ENCODE peak calls at places on chromosomes 13 and 19, in four cellular contexts. Q, R, D and S are unnamed samples.

GRCh38 chr13:33742321-33742720 is 75.6 kb upstream of the RFC3 start:
- DNase-seq in Q (no peak), R (no peak), D (no peak), S (no peak)

GRCh38 chr19:46821512-46822359 is 28.9 kb downstream of the AP2S1 start:
- DNase-seq in Q (peak), R (no peak), D (peak), S (no peak)

GRCh38 chr13:23159205-23159586 is 21.6 kb upstream of the SGCG start:
- DNase-seq in Q (no peak), R (no peak), D (peak), S (peak)

GRCh38 chr13:105167385-105167784 is 1368.1 kb downstream of the EFNB2 start:
- DNase-seq in Q (no peak), R (no peak), D (no peak), S (no peak)

GRCh38 chr13:46134961-46135522 is 30.2 kb upstream of the CPB2 start:
- DNase-seq in Q (no peak), R (peak), D (peak), S (no peak)

GRCh38 chr19:18194554-18195238 is 1.7 kb downstream of the MPV17L2 start:
- DNase-seq in Q (no peak), R (no peak), D (no peak), S (peak)

GRCh38 chr19:10602330-10603083 is 15.4 kb upstream of the AP1M2 start:
- DNase-seq in Q (peak), R (peak), D (peak), S (peak)

GRCh38 chr19:7509625-7510024 is 6.3 kb upstream of the ZNF358 start:
- DNase-seq in Q (peak), R (no peak), D (no peak), S (no peak)

GRCh38 chr13:109275848-109276247 is 510.5 kb downstream of the IRS2 start:
- DNase-seq in Q (no peak), R (peak), D (peak), S (no peak)

GRCh38 chr13:87999791-88000190 is 328.6 kb downstream of the SLITRK5 start:
- DNase-seq in Q (no peak), R (no peak), D (no peak), S (no peak)

GRCh38 chr13:29810145-29810742 is 40.2 kb downstream of the UBL3 start:
- DNase-seq in Q (no peak), R (no peak), D (no peak), S (no peak)

GRCh38 chr13:82294226-82294625 is 1588.0 kb downstream of the SLITRK1 start:
- DNase-seq in Q (no peak), R (no peak), D (no peak), S (no peak)

GRCh38 chr13:87656311-87656710 is 14.9 kb upstream of the SLITRK5 start:
- DNase-seq in Q (no peak), R (no peak), D (no peak), S (no peak)

GRCh38 chr13:19606152-19606551 is 27.3 kb upstream of the MPHOSPH8 start:
- DNase-seq in Q (no peak), R (peak), D (no peak), S (no peak)

GRCh38 chr19:32877977-32878745 is 8.6 kb upstream of the SLC7A9 start:
- DNase-seq in Q (no peak), R (no peak), D (no peak), S (no peak)

GRCh38 chr19:17049711-17050280 is 23.2 kb upstream of the CPAMD8 start:
- DNase-seq in Q (no peak), R (peak), D (no peak), S (peak)

GRCh38 chr13:64782459-64782858 is 2447.7 kb downstream of the PCDH9 start:
- DNase-seq in Q (no peak), R (peak), D (no peak), S (no peak)

GRCh38 chr13:103250071-103250470 is 183.9 kb upstream of the SLC10A2 start:
- DNase-seq in Q (no peak), R (no peak), D (no peak), S (no peak)

GRCh38 chr13:79483302-79483701 is 2.3 kb downstream of the NDFIP2 start:
- DNase-seq in Q (no peak), R (peak), D (no peak), S (no peak)

GRCh38 chr19:39166571-39167391 is 30.0 kb upstream of the NCCRP1 start:
- DNase-seq in Q (no peak), R (peak), D (peak), S (no peak)

GRCh38 chr19:18074192-18074591 is 12.5 kb downstream of the IL12RB1 start:
- DNase-seq in Q (no peak), R (no peak), D (no peak), S (no peak)

GRCh38 chr19:43499042-43499441 is 5.5 kb downstream of the PHLDB3 start:
- DNase-seq in Q (no peak), R (no peak), D (peak), S (no peak)

GRCh38 chr13:105441406-105441805 is 1094.1 kb downstream of the EFNB2 start:
- DNase-seq in Q (no peak), R (peak), D (no peak), S (peak)

GRCh38 chr19:1254081-1254527 is 5.7 kb downstream of the MIDN start:
- DNase-seq in Q (no peak), R (no peak), D (no peak), S (no peak)

GRCh38 chr13:110495376-110495775 is 66.1 kb downstream of the RAB20 start:
- DNase-seq in Q (no peak), R (no peak), D (no peak), S (no peak)

GRCh38 chr19:50414850-50415660 is 3.7 kb upstream of the SPIB start:
- DNase-seq in Q (peak), R (peak), D (peak), S (peak)

GRCh38 chr13:81990652-81991051 is 1649.7 kb upstream of the SPRY2 start:
- DNase-seq in Q (no peak), R (no peak), D (no peak), S (no peak)

GRCh38 chr13:77691871-77692270 is 5.6 kb upstream of the SLAIN1 start:
- DNase-seq in Q (no peak), R (no peak), D (no peak), S (no peak)

GRCh38 chr13:113784645-113785024 is 25.6 kb downstream of the TMEM255B start:
- DNase-seq in Q (no peak), R (no peak), D (no peak), S (no peak)

GRCh38 chr19:45098521-45099464 is 5.8 kb downstream of the PPP1R37 start:
- DNase-seq in Q (no peak), R (no peak), D (no peak), S (peak)

GRCh38 chr13:32650705-32651311 is 64.6 kb downstream of the PDS5B start:
- DNase-seq in Q (peak), R (peak), D (peak), S (peak)

GRCh38 chr19:38162094-38162493 is 61.9 kb downstream of the DPF1 start:
- DNase-seq in Q (no peak), R (peak), D (no peak), S (no peak)

GRCh38 chr19:30310806-30311121 is 61.4 kb upstream of the ZNF536 start:
- DNase-seq in Q (no peak), R (no peak), D (no peak), S (no peak)

GRCh38 chr19:30311911-30312310 is 60.3 kb upstream of the ZNF536 start:
- DNase-seq in Q (no peak), R (no peak), D (no peak), S (no peak)

GRCh38 chr19:30314056-30314804 is 58.0 kb upstream of the ZNF536 start:
- DNase-seq in Q (no peak), R (no peak), D (peak), S (no peak)

GRCh38 chr19:30313353-30313750 is 58.8 kb upstream of the ZNF536 start:
- DNase-seq in Q (no peak), R (no peak), D (no peak), S (no peak)

GRCh38 chr19:30312582-30313352 is 59.4 kb upstream of the ZNF536 start:
- DNase-seq in Q (no peak), R (no peak), D (no peak), S (no peak)
- TF ChIP-seq CTCF in Q (no peak), R (no peak), D (no peak), S (no peak)

DNA sequence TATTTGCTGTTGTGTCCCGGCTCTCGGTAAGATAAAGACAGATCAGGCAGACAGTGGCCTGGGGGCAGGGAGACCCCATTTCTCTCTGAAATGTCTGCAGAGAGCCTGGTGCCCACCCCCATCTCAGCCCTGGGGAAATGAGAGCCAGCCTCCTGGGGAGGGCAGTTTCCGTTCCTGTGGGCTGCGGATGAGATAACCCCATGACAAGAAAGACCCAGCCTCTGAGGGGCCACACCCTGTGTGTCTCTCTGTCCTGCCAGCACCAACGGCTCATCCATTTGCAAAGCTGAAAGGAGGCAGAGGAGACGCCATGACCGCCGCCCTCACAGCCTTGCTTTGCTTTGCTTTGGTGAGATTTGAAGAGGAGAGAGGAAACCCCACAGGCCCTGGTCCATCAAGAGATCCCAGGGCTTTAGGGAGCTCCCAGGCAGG is 28.1 kb upstream of the KIR3DL3 start:
- DNase-seq in Q (no peak), R (no peak), D (no peak), S (no peak)
- H3K4me3 ChIP-seq in Q (no peak), R (no peak), D (no peak), S (no peak)

DNA sequence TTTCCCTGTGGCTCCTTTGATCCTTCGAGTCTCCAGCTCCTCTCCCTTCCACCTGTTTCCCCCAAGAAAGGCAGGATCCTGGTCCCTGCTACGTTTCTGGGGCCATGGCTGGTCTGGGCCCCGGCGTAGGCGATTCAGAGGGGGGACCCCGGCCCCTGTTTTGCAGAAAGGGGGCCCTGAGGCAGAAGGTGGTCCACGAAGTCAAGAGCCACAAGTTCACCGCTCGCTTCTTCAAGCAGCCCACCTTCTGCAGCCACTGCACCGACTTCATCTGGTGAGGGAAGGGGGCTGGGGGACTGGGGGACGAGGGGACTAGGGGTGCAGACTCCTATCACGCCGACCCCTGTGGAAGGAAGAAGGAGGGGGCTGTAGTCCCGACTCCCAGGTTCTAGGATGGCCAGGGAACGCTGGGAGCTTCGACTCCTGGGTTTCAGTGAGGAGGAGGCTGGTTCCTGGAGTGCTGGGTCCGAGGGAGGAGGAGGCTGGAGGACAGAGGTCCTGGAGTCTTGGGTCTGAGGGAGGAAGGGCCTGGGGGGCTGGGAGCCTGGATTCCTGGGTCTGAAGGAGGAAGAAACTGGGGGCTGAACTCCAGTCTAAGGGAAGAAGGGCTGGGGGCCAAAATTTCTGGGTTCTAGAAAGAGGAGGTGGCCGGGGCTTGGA is 524 bp downstream of the PRKCG start:
- DNase-seq in Q (no peak), R (no peak), D (no peak), S (no peak)
- TF ChIP-seq EZH2 in Q (no peak), R (no peak), D (no peak), S (peak)

DNA sequence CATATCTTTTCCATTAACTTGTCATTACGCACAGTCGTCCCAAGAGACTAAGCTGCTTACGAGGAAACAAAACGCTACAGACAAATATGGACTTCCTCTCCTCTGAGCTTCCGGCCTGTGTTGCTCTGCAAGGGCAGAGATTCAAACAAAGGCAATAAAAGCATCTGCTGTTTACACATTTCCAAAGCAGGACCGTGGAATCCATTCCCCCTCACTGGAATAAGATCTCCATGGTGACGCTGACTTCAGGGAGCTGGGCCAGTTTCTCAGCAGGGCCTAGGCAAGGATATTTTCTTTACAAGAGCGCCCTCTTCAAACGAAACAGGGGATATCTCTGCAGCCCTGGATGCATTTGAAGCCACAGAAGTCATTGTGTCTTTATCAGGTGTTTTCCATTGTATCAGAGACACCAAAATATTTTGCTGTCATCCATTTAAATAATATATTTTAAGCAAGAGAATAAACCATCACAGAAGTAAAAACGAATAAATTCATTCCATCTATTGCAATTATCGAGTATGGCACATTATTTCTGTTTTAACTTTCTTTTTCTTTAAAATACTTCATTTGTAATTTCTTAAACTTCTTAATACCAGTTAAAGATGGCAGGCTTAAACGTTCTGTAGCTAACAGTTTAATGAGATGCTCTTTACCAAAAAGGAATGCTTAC is 177.5 kb downstream of the DCLK1 start:
- DNase-seq in Q (no peak), R (peak), D (peak), S (peak)
- TF ChIP-seq CTCF in Q (no peak), R (peak), D (peak), S (peak)

DNA sequence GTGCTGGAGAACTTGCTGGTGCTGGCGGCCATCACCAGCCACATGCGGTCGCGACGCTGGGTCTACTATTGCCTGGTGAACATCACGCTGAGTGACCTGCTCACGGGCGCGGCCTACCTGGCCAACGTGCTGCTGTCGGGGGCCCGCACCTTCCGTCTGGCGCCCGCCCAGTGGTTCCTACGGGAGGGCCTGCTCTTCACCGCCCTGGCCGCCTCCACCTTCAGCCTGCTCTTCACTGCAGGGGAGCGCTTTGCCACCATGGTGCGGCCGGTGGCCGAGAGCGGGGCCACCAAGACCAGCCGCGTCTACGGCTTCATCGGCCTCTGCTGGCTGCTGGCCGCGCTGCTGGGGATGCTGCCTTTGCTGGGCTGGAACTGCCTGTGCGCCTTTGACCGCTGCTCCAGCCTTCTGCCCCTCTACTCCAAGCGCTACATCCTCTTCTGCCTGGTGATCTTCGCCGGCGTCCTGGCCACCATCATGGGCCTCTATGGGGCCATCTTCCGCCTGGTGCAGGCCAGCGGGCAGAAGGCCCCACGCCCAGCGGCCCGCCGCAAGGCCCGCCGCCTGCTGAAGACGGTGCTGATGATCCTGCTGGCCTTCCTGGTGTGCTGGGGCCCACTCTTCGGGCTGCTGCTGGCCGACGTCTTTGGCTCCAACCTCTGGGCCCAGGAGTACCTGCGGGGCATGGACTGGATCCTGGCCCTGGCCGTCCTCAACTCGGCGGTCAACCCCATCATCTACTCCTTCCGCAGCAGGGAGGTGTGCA is 587 bp downstream of the S1PR4 start:
- DNase-seq in Q (no peak), R (no peak), D (no peak), S (no peak)
- H3K4me3 ChIP-seq in Q (peak), R (no peak), D (no peak), S (no peak)

GRCh38 chr19:31351212-31352193 is 2.3 kb upstream of the TSHZ3 start:
- DNase-seq in Q (peak), R (peak), D (peak), S (peak)
- TF ChIP-seq EZH2 in Q (no peak), R (no peak), D (peak), S (peak)

DNA sequence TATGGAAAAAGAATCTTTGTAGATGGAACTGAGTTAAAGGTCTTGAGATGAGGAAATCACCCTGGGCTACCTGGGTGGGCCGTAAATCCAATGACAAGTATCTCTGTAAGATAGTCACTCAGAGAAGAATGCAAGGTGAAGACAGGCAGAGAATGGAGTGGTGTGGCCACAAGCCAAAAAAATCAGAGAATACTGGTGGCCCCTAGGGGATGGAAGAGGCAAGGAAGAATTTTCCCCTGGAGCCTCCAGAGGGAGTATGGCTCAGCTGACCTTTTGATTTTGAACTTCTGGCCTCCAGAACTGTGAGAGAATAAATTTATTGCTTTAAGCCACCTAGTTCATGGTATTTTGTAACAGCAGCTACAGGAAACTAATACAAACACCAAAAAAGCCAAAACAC is 32.7 kb upstream of the CSNK1A1L start:
- DNase-seq in Q (no peak), R (peak), D (no peak), S (no peak)
- TF ChIP-seq CTCF in Q (no peak), R (peak), D (peak), S (peak)